ENCODE peak calls at places on chromosomes 16 and 17, in six cellular contexts. T is HCT116, P is SK-N-SH, X is GM12878, K is H1, E is K562. D is an unnamed sample.

GRCh38 chr16:67571464-67571863 is 9.1 kb downstream of the CTCF start:
- DNase-seq in T (no peak), P (no peak), X (no peak), K (no peak), E (no peak), D (no peak)

GRCh38 chr17:77142689-77143088 is 1.9 kb downstream of the SEC14L1 start:
- DNase-seq in T (no peak), P (no peak), X (no peak), K (no peak), E (no peak), D (no peak)

GRCh38 chr17:75645501-75645888 is 12.3 kb downstream of the SMIM5 start:
- DNase-seq in T (peak), P (peak), X (no peak), K (no peak), E (no peak), D (peak)

GRCh38 chr17:15955793-15956541 is 11.0 kb downstream of the ADORA2B start:
- DNase-seq in T (no peak), P (no peak), X (no peak), K (no peak), E (peak), D (no peak)

GRCh38 chr16:64738321-64738960 is 383.4 kb downstream of the CDH11 start:
- DNase-seq in T (no peak), P (no peak), X (no peak), K (no peak), E (no peak), D (no peak)

GRCh38 chr17:66829883-66830282 is 5.0 kb upstream of the CACNG5 start:
- DNase-seq in T (no peak), P (no peak), X (no peak), K (no peak), E (no peak), D (no peak)

GRCh38 chr16:82741073-82741615 is 114.4 kb downstream of the CDH13 start:
- DNase-seq in T (no peak), P (no peak), X (no peak), K (no peak), E (no peak), D (no peak)

GRCh38 chr17:19313746-19314651 is 48.5 kb downstream of the B9D1 start:
- DNase-seq in T (no peak), P (no peak), X (no peak), K (no peak), E (no peak), D (no peak)

GRCh38 chr17:10713336-10713735 is 15.9 kb downstream of the ADPRM start:
- DNase-seq in T (no peak), P (no peak), X (no peak), K (no peak), E (no peak), D (no peak)

GRCh38 chr17:29004081-29004692 is 1.6 kb downstream of the SEZ6 start:
- DNase-seq in T (no peak), P (no peak), X (no peak), K (no peak), E (no peak), D (peak)

GRCh38 chr16:86800914-86801313 is 222.6 kb downstream of the FOXL1 start:
- DNase-seq in T (no peak), P (no peak), X (no peak), K (peak), E (no peak), D (no peak)

GRCh38 chr16:2286550-2286949 is 18.6 kb upstream of the RNPS1 start:
- DNase-seq in T (no peak), P (no peak), X (no peak), K (no peak), E (no peak), D (no peak)

GRCh38 chr16:13660807-13661206 is 259.1 kb upstream of the ERCC4 start:
- DNase-seq in T (no peak), P (no peak), X (no peak), K (no peak), E (no peak), D (no peak)

GRCh38 chr17:75823257-75824041 is 20.8 kb downstream of the UNC13D start:
- DNase-seq in T (no peak), P (no peak), X (no peak), K (no peak), E (no peak), D (no peak)

GRCh38 chr16:26672206-26672605 is 394.5 kb upstream of the C16orf82 start:
- DNase-seq in T (no peak), P (no peak), X (no peak), K (no peak), E (no peak), D (no peak)

GRCh38 chr17:2892305-2892971 is 96.2 kb downstream of the RAP1GAP2 start:
- DNase-seq in T (peak), P (peak), X (no peak), K (no peak), E (no peak), D (peak)

GRCh38 chr17:65514082-65514481 is 47.4 kb downstream of the AXIN2 start:
- DNase-seq in T (no peak), P (no peak), X (no peak), K (no peak), E (no peak), D (no peak)

GRCh38 chr16:79610771-79611170 is 10.2 kb upstream of the MAF start:
- DNase-seq in T (no peak), P (no peak), X (no peak), K (no peak), E (no peak), D (no peak)

GRCh38 chr17:48012151-48012520 is 25.5 kb downstream of the COPZ2 start:
- DNase-seq in T (no peak), P (peak), X (no peak), K (no peak), E (peak), D (no peak)

GRCh38 chr17:81578038-81578441 is 25.9 kb upstream of the FAAP100 start:
- DNase-seq in T (no peak), P (no peak), X (no peak), K (no peak), E (no peak), D (no peak)

GRCh38 chr16:86975445-86975844 is 341.7 kb downstream of the C16orf95 start:
- DNase-seq in T (peak), P (peak), X (no peak), K (peak), E (peak), D (peak)

GRCh38 chr17:9306086-9306485 is 269.5 kb downstream of the STX8 start:
- DNase-seq in T (no peak), P (no peak), X (no peak), K (no peak), E (no peak), D (no peak)

GRCh38 chr17:14205992-14206461 is 30.6 kb downstream of the CDRT15 start:
- DNase-seq in T (peak), P (no peak), X (no peak), K (no peak), E (no peak), D (peak)

GRCh38 chr17:82019905-82020873 is 2.5 kb downstream of the CENPX start:
- DNase-seq in T (peak), P (peak), X (no peak), K (no peak), E (peak), D (peak)

GRCh38 chr16:57735755-57736418 is at the start of gene KATNB1:
- DNase-seq in T (no peak), P (no peak), X (no peak), K (no peak), E (peak), D (no peak)

GRCh38 chr16:1747934-1748333 is 23.4 kb downstream of the NME3 start:
- DNase-seq in T (no peak), P (no peak), X (no peak), K (no peak), E (no peak), D (no peak)

GRCh38 chr16:3182608-3183444 is 5.2 kb upstream of the OR1F1 start:
- DNase-seq in T (no peak), P (peak), X (no peak), K (no peak), E (peak), D (no peak)

GRCh38 chr17:55433029-55433628 is 11.5 kb upstream of the MMD start:
- DNase-seq in T (peak), P (no peak), X (no peak), K (no peak), E (no peak), D (peak)

GRCh38 chr16:35910409-35910808 is 2451.0 kb downstream of the TP53TG3F start:
- DNase-seq in T (no peak), P (no peak), X (no peak), K (no peak), E (no peak), D (no peak)

GRCh38 chr16:1960665-1961630 is 1.6 kb downstream of the NDUFB10 start:
- DNase-seq in T (peak), P (no peak), X (no peak), K (no peak), E (no peak), D (peak)

GRCh38 chr16:88531346-88531745 is 38.9 kb upstream of the ZC3H18 start:
- DNase-seq in T (no peak), P (no peak), X (no peak), K (no peak), E (no peak), D (no peak)

GRCh38 chr16:6032438-6032837 is 934.8 kb upstream of the EEF2KMT start:
- DNase-seq in T (no peak), P (no peak), X (no peak), K (no peak), E (no peak), D (peak)

GRCh38 chr16:75398333-75398732 is 35.0 kb downstream of the CFDP1 start:
- DNase-seq in T (no peak), P (no peak), X (no peak), K (no peak), E (no peak), D (no peak)

GRCh38 chr17:69534235-69534621 is 119.7 kb downstream of the MAP2K6 start:
- DNase-seq in T (no peak), P (no peak), X (no peak), K (no peak), E (no peak), D (no peak)

GRCh38 chr16:56469748-56470147 is 18.4 kb downstream of the OGFOD1 start:
- DNase-seq in T (no peak), P (no peak), X (no peak), K (no peak), E (no peak), D (no peak)

GRCh38 chr16:67155305-67156145 is 4.2 kb downstream of the TRADD start:
- DNase-seq in T (no peak), P (peak), X (no peak), K (no peak), E (peak), D (peak)

GRCh38 chr17:21061158-21061835 is 18.5 kb upstream of the USP22 start:
- DNase-seq in T (no peak), P (no peak), X (no peak), K (no peak), E (no peak), D (no peak)

GRCh38 chr17:78267257-78268073 is 36.0 kb downstream of the TMEM235 start:
- DNase-seq in T (no peak), P (peak), X (no peak), K (no peak), E (no peak), D (no peak)
- TF ChIP-seq JUND in T (no peak), P (no peak), X (no peak), K (no peak), E (no peak), D (no peak)

GRCh38 chr17:50274142-50274944 is at the start of gene TMEM92:
- DNase-seq in T (peak), P (peak), X (no peak), K (peak), E (peak), D (no peak)
- TF ChIP-seq JUND in T (no peak), P (no peak), X (no peak), K (no peak), E (no peak), D (no peak)

DNA sequence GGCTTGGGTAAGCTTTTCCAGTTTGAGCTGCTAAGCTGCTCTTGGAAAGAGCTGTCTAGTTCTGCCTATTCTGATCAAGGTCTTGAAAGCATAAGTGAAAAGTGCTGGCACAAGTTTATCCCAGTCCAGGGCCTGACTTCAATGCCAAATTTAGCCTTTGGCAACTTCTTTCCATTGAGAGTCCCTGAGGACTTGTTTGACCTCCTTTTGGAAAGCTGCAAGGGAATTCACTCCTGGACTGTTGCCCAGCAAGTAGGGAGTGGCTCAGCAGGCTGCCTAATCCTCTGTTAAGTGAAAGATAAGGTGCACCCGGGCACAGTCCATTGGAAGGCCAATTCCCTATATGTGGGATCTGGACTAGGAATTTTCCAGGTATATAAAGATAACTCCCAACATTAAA is 16.0 kb upstream of the TANC2 start:
- DNase-seq in T (no peak), P (no peak), X (no peak), K (no peak), E (no peak), D (peak)
- TF ChIP-seq JUND in T (no peak), P (no peak), X (no peak), K (no peak), E (no peak), D (no peak)

GRCh38 chr16:74034862-74035261 is 261.8 kb upstream of the PSMD7 start:
- DNase-seq in T (peak), P (peak), X (no peak), K (no peak), E (peak), D (peak)
- TF ChIP-seq JUND in T (no peak), P (no peak), X (no peak), K (no peak), E (no peak), D (no peak)